ENCODE peak calls at places on chromosomes 7 and 10, in eight cellular contexts. W is tibial artery; Y is CD8-positive, alpha-beta T cell; C is GM23338; T is brain microvascular endothelial cell; B is osteoblast; Z is mammary epithelial cell; H is lower lobe of right lung. E is an unnamed sample. For H3K36me3, the result is how much of the 10 kb centered on the place peaks cover.

GRCh38 chr10:112807013-112807412 is 143.0 kb upstream of the TCF7L2 start:
- DNase-seq in W (peak), Y (no peak), C (no peak), T (no peak), B (no peak), Z (no peak), H (no peak), E (no peak)

GRCh38 chr10:79023489-79024162 is 45.1 kb upstream of the ZMIZ1 start:
- DNase-seq in W (peak), Y (no peak), C (no peak), T (no peak), B (peak), Z (no peak), H (peak), E (no peak)

GRCh38 chr7:82029236-82029635 is 259.4 kb upstream of the HGF start:
- DNase-seq in W (no peak), Y (no peak), C (no peak), T (no peak), B (no peak), Z (no peak), H (no peak), E (no peak)

GRCh38 chr10:5832946-5833345 is 19.7 kb upstream of the GDI2 start:
- DNase-seq in W (no peak), Y (no peak), C (no peak), T (no peak), B (no peak), Z (no peak), H (no peak), E (no peak)

GRCh38 chr7:30412810-30413504 is 65.6 kb downstream of the NOD1 start:
- DNase-seq in W (peak), Y (no peak), C (peak), T (peak), B (peak), Z (peak), H (no peak), E (peak)

GRCh38 chr10:36534471-36535002 is 590.9 kb upstream of the ANKRD30A start:
- DNase-seq in W (no peak), Y (no peak), C (no peak), T (peak), B (peak), Z (peak), H (no peak), E (peak)

GRCh38 chr10:42958142-42958868 is 118.6 kb upstream of the RET start:
- DNase-seq in W (no peak), Y (no peak), C (no peak), T (no peak), B (peak), Z (no peak), H (no peak), E (no peak)

GRCh38 chr7:88042157-88042556 is 108.1 kb downstream of the ADAM22 start:
- DNase-seq in W (no peak), Y (no peak), C (no peak), T (no peak), B (no peak), Z (no peak), H (no peak), E (no peak)

GRCh38 chr10:120688928-120689327 is 162.2 kb upstream of the WDR11 start:
- DNase-seq in W (no peak), Y (no peak), C (no peak), T (no peak), B (no peak), Z (peak), H (no peak), E (no peak)

GRCh38 chr10:33332183-33333031 is 2.1 kb downstream of the NRP1 start:
- DNase-seq in W (no peak), Y (no peak), C (no peak), T (no peak), B (no peak), Z (no peak), H (no peak), E (no peak)
- TF ChIP-seq CTCF in W (no peak), Y (no peak), C (no peak), T (no peak), B (no peak), Z (no peak), H (no peak), E (no peak)

GRCh38 chr10:3147117-3147820 is 25.3 kb downstream of the PITRM1 start:
- DNase-seq in W (no peak), Y (no peak), C (no peak), T (no peak), B (no peak), Z (no peak), H (no peak), E (no peak)

GRCh38 chr10:3146289-3146688 is 26.3 kb downstream of the PITRM1 start:
- DNase-seq in W (no peak), Y (no peak), C (no peak), T (no peak), B (no peak), Z (no peak), H (no peak), E (no peak)

GRCh38 chr10:3148994-3149393 is 23.6 kb downstream of the PITRM1 start:
- DNase-seq in W (no peak), Y (no peak), C (no peak), T (no peak), B (no peak), Z (no peak), H (no peak), E (no peak)

GRCh38 chr10:3149918-3150317 is 22.7 kb downstream of the PITRM1 start:
- DNase-seq in W (no peak), Y (no peak), C (no peak), T (no peak), B (no peak), Z (no peak), H (no peak), E (no peak)

DNA sequence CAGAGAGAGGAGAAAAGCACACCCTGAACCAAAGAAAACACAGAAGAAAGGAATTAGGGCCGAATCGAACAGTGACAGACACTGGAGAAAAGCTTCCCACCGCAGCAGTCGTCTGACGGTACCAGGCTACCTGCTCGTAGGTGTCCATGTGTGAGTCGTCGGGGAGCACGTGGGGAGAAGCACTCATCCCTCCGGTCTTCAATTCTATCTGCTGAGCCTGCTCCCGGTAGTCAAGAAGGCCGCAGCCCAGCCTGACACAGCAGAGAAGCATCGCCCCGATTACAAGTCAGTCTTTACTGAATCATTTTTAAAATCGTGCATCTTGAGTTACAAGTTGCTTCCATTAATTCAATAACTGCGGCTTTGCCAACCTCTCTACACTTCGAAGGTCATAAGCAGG is 24.5 kb downstream of the PITRM1 start:
- DNase-seq in W (no peak), Y (no peak), C (no peak), T (no peak), B (no peak), Z (no peak), H (no peak), E (no peak)
- H3K36me3 ChIP-seq in W (half or more), Y (half or more), C (under half), T (half or more), B (half or more), Z (half or more), H (half or more), E (under half)

DNA sequence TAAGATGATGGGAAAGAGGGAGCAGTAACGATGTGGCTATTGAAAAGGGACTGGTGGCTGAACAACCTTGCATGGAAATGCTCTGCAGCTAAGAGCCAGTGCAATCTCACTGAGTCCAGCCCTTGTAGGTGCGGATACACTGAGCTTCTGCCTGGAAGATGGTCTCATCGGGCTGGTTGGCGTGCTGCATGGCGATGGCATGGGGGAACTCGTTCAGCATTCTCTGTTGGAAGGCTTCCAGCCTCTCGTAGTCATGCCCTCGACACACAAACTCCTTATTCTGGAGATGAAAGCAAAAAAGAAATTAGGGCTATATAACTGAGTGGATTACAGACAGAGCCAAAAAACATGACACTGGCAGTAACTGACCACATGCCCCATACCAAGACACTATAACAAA is 197.8 kb upstream of the IMMP2L start:
- DNase-seq in W (no peak), Y (no peak), C (no peak), T (no peak), B (no peak), Z (no peak), H (no peak), E (no peak)
- TF ChIP-seq CTCF in W (no peak), Y (no peak), C (no peak), T (no peak), B (no peak), Z (no peak), H (no peak), E (no peak)

GRCh38 chr7:98985945-98986344 is 107.6 kb downstream of the TRRAP start:
- DNase-seq in W (no peak), Y (no peak), C (no peak), T (no peak), B (no peak), Z (no peak), H (no peak), E (no peak)

GRCh38 chr7:98981701-98982100 is 103.4 kb downstream of the TRRAP start:
- DNase-seq in W (no peak), Y (no peak), C (no peak), T (no peak), B (peak), Z (no peak), H (no peak), E (no peak)

GRCh38 chr7:98984126-98984525 is 105.8 kb downstream of the TRRAP start:
- DNase-seq in W (no peak), Y (no peak), C (no peak), T (no peak), B (peak), Z (no peak), H (no peak), E (no peak)

GRCh38 chr7:98978672-98979071 is 100.3 kb downstream of the TRRAP start:
- DNase-seq in W (no peak), Y (no peak), C (no peak), T (no peak), B (no peak), Z (no peak), H (no peak), E (no peak)

GRCh38 chr7:98982686-98983085 is 104.4 kb downstream of the TRRAP start:
- DNase-seq in W (no peak), Y (no peak), C (no peak), T (no peak), B (no peak), Z (no peak), H (no peak), E (no peak)
- H3K36me3 ChIP-seq in W (half or more), Y (half or more), C (half or more), T (half or more), B (half or more), Z (under half), H (half or more), E (under half)

GRCh38 chr7:104861729-104862128 is 152.3 kb upstream of the KMT2E start:
- DNase-seq in W (no peak), Y (no peak), C (no peak), T (no peak), B (no peak), Z (no peak), H (no peak), E (no peak)
- TF ChIP-seq CTCF in W (no peak), Y (no peak), C (no peak), T (no peak), B (no peak), Z (no peak), H (no peak), E (no peak)

GRCh38 chr10:73469579-73469978 is 26.2 kb downstream of the PPP3CB start:
- DNase-seq in W (no peak), Y (no peak), C (no peak), T (no peak), B (no peak), Z (no peak), H (no peak), E (no peak)

GRCh38 chr10:73467210-73467609 is 28.6 kb downstream of the PPP3CB start:
- DNase-seq in W (no peak), Y (no peak), C (no peak), T (no peak), B (no peak), Z (no peak), H (no peak), E (no peak)

GRCh38 chr10:73465978-73466709 is 29.7 kb downstream of the PPP3CB start:
- DNase-seq in W (no peak), Y (no peak), C (no peak), T (no peak), B (no peak), Z (no peak), H (no peak), E (no peak)

DNA sequence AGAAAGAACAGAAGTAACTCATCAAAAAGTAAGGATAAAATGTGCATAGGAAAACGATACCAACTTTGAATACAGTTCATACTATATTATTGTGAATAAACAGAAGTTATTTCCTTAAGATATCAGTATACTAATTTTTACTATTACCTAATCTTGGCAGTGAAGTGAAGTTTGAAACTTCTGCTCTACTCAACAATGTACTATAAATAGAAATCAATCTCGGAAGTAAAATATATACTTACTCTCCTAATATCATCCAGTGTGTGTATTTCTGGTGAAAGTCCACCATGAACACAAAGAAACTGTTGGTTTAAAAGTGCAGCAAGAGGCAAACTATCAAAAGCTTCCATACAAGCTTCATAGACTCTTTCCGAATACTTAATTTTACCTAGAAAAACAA is 24.6 kb downstream of the PPP3CB start:
- DNase-seq in W (no peak), Y (no peak), C (no peak), T (no peak), B (no peak), Z (no peak), H (no peak), E (no peak)
- H3K36me3 ChIP-seq in W (half or more), Y (under half), C (under half), T (under half), B (half or more), Z (under half), H (half or more), E (under half)

GRCh38 chr7:4103352-4104091 is 578.6 kb upstream of the FOXK1 start:
- DNase-seq in W (no peak), Y (no peak), C (peak), T (peak), B (peak), Z (peak), H (no peak), E (no peak)
- TF ChIP-seq CTCF in W (no peak), Y (no peak), C (peak), T (no peak), B (no peak), Z (no peak), H (no peak), E (peak)

DNA sequence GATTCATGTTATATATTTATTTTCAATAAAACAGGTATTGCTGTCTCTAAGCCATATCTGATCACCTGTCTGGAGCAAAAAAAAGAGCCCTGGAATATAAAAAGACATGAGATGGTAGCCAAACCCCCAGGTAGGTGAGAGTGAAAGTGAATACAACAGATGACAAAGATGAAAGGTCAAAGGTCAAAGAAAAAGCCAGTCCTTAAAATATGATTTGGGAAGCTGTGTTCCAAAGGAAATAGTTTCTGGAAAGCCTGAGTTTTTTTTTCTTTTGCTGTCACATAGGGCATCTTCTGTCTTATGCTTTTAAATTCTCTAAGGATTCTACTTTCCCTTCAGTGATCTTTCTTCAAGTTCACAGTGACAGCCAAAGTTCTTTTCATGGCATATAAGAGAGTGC is 25.9 kb downstream of the ZNF107 start:
- DNase-seq in W (no peak), Y (no peak), C (no peak), T (no peak), B (no peak), Z (no peak), H (no peak), E (no peak)
- H3K36me3 ChIP-seq in W (under half), Y (under half), C (under half), T (under half), B (under half), Z (under half), H (under half), E (under half)

E was measured in kidney epithelial cell.